ENCODE peak calls at places on chromosome 12, in five cellular contexts. N is A549, G is IMR-90, O is K562, R is GM12878. U is an unnamed sample.
A peak's percentile ranks its signal among the peaks of the same experiment; 100 is the strongest.

GRCh38 chr12:110253176-110253575 is 27.9 kb upstream of the ATP2A2 start:
- DNase-seq in N (no peak), G (peak; percentile 61), O (no peak), R (no peak), U (peak; percentile 59)

GRCh38 chr12:113327000-113327399 is 7.9 kb downstream of the SLC8B1 start:
- DNase-seq in G (no peak), R (no peak), O (no peak), N (no peak), U (no peak)

GRCh38 chr12:10563002-10563401 is 50.4 kb downstream of the MAGOHB start:
- DNase-seq in O (no peak), G (no peak), R (no peak), N (no peak), U (no peak)

GRCh38 chr12:106459534-106459933 is 102.0 kb downstream of the POLR3B start:
- DNase-seq in R (no peak), N (no peak), O (no peak), G (no peak), U (no peak)

GRCh38 chr12:132170094-132170636 is 25.9 kb downstream of the NOC4L start:
- DNase-seq in G (peak; percentile 75), N (no peak), R (no peak), O (no peak), U (no peak)

GRCh38 chr12:2183556-2184541 is 131.1 kb downstream of the CACNA1C start:
- DNase-seq in G (peak; percentile 75), R (no peak), O (no peak), N (peak; percentile 13), U (peak; percentile 82)

GRCh38 chr12:116959845-116960514 is 49.2 kb downstream of the FBXW8 start:
- DNase-seq in G (no peak), O (no peak), N (no peak), R (peak; percentile 40), U (peak; percentile 58)

GRCh38 chr12:98418357-98419075 is 96.9 kb upstream of the TMPO start:
- DNase-seq in O (peak; percentile 37), G (peak; percentile 93), N (peak; percentile 86), R (no peak), U (peak; percentile 27)

GRCh38 chr12:6193853-6194815 is 6.1 kb upstream of the CD9 start:
- DNase-seq in O (no peak), G (peak; percentile 58), N (peak; percentile 38), R (no peak), U (no peak)

GRCh38 chr12:62210422-62210821 is 49.8 kb upstream of the USP15 start:
- DNase-seq in R (no peak), N (peak; percentile 71), G (peak; percentile 52), O (peak; percentile 50), U (peak; percentile 40)

DNA sequence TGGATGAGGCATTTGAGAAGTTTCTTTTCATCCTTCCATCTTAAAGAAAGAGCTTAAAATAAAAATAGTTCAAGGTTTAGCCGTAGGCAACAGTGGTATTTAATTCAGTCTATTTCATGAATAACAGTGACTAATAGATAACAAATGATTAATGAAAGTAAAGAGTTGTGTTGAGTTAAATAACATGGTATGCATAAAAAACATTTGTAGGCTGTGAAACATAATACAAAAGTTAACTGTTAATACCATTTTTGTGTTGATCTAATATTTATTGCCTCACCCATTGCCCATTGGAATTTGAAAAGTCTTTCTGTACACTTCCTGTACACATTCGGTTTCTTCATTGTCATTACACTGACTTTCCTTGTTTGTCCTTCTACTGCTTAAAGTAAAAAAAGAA is 108.6 kb upstream of the PDE3A start:
- DNase-seq in O (no peak), R (no peak), G (no peak), N (no peak), U (no peak)
- TF ChIP-seq RCOR1 in O (no peak), R (no peak), G (no peak), N (no peak), U (no peak)

DNA sequence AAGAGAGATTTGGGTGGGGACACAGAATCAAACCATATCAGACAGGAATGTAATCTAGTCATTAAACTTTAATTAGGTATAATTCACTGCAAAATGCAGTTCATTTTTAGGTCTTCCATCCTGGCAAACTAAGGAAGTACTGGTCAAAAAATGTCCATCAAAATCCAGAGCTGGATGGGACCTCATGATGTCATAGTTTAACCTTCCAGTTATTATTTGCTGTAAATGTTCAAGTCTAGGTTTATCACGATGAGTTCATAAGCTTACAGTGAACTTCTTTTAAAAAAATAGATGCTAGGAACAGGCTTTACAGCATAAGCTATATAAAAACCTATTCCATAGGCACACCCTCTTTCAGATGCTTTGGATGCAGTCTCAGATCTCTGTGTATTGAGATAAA is 7.8 kb downstream of the SSPN start:
- DNase-seq in G (no peak), R (no peak), N (no peak), O (no peak), U (no peak)
- TF ChIP-seq RCOR1 in G (no peak), R (no peak), N (no peak), O (no peak), U (no peak)

GRCh38 chr12:114499338-114499737 is 93.4 kb upstream of the TBX5 start:
- DNase-seq in G (peak; percentile 74), R (no peak), N (no peak), O (no peak), U (no peak)

GRCh38 chr12:114500775-114501473 is 95.0 kb upstream of the TBX5 start:
- DNase-seq in N (no peak), O (no peak), R (no peak), G (no peak), U (no peak)

GRCh38 chr12:114504311-114504710 is 98.4 kb upstream of the TBX5 start:
- DNase-seq in R (no peak), O (no peak), N (no peak), G (peak; percentile 44), U (no peak)

DNA sequence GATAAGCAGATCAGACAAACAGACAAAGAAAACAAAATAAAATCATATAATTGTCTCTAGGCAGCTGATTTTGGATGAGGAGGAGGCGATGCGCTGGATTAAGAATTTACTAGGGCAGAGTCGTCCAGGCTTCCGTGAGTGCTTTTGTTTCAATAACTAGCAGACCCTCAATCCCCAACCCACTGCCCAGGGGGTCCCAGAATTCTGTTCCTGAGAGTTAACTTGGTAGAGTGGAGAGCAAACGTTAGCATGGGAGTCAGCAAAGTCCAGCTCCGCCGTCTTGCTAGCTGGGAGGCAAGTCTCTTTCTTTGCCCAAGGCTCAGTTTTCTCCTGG is 95.5 kb upstream of the TBX5 start:
- DNase-seq in G (no peak), O (no peak), R (no peak), N (no peak), U (no peak)
- TF ChIP-seq RCOR1 in G (no peak), O (no peak), R (no peak), N (no peak), U (no peak)

GRCh38 chr12:3200779-3201738 is 123.9 kb downstream of the TSPAN9 start:
- DNase-seq in N (no peak), R (no peak), G (no peak), O (no peak), U (peak; percentile 66)

GRCh38 chr12:3200032-3200617 is 122.9 kb downstream of the TSPAN9 start:
- DNase-seq in O (no peak), G (peak; percentile 65), N (peak; percentile 40), R (no peak), U (peak; percentile 94)

GRCh38 chr12:3197131-3197818 is 120.1 kb downstream of the TSPAN9 start:
- DNase-seq in G (no peak), N (no peak), R (no peak), O (no peak), U (no peak)

GRCh38 chr12:3201741-3202500 is 124.7 kb downstream of the TSPAN9 start:
- DNase-seq in G (no peak), O (no peak), R (no peak), N (no peak), U (no peak)

GRCh38 chr12:3199551-3200031 is 122.4 kb downstream of the TSPAN9 start:
- DNase-seq in N (peak; percentile 25), R (no peak), G (peak; percentile 59), O (no peak), U (peak; percentile 82)
- TF ChIP-seq RCOR1 in N (no peak), R (no peak), G (no peak), O (no peak), U (no peak)

DNA sequence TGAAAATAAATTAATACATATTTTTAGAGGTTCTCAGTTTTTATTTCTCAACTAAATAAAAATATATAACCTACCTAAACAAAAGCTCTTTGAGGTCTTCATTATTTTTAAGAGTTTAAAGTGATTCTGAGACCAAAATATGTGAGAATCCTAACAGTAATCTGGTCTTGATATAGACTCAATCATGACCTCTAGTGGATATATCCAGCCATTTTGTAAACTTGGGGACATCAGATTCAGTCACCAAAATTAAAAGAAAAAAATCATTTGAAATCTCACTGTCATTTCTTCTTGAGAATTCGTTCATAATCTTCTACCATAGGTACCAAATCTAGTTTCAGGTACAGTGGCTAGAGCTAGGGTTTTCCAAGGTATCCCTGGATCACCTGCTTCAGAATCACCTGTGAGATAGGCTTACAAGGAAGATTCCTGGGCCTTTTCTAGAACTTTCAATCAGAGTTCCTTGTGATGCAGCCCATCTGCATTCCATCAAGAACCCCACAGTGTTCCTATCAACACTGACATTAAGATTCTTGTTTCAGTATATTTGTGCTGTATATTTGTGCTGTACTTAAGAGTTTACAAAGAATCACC is 214.9 kb downstream of the ADAMTS20 start:
- DNase-seq in O (peak; percentile 10), N (peak; percentile 21), R (no peak), G (peak; percentile 70), U (peak; percentile 21)
- TF ChIP-seq RCOR1 in O (no peak), N (no peak), R (no peak), G (no peak), U (no peak)

DNA sequence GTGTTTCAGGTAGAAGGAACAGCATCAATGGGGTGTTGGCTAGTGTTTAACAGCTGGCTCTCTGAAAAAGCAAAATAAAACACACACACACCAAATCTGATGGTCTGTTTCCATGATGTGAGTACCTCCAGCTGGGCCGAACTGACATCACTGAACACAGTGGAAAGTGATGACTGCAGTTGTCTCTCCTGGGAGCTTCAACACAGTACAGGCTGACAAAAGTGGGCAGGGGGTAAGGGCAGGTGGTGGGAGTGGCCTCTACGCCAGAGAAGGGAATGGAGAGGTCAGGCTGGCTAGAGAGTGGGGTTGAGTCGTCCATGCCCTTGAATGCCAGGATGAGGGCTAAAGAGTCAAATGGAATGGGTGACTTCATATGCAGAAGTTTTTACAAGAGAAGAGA is 8.0 kb upstream of the HNF1A start:
- DNase-seq in O (no peak), N (no peak), R (no peak), G (no peak), U (no peak)
- TF ChIP-seq RCOR1 in O (no peak), N (no peak), R (no peak), G (no peak), U (no peak)

U was measured in SK-N-SH.